ENCODE peak calls at places on chromosomes 3 and 15, in six cellular contexts. One of them, this sample, is unnamed.

GRCh38 chr3:14771593-14772497 is 46.9 kb upstream of the FGD5 start:
- DNase-seq in B cell: no peak
- DNase-seq in brain microvascular endothelial cell: no peak
- DNase-seq in astrocyte of the cerebellum: no peak
- DNase-seq in dorsolateral prefrontal cortex: peak
- DNase-seq in mammary epithelial cell: no peak
- DNase-seq in this sample: no peak

GRCh38 chr3:113255100-113255853 is 43.9 kb downstream of the BOC start:
- DNase-seq in B cell: no peak
- DNase-seq in brain microvascular endothelial cell: no peak
- DNase-seq in astrocyte of the cerebellum: no peak
- DNase-seq in dorsolateral prefrontal cortex: no peak
- DNase-seq in mammary epithelial cell: no peak
- DNase-seq in this sample: no peak

GRCh38 chr3:119322021-119322522 is 27.9 kb downstream of the ARHGAP31 start:
- DNase-seq in B cell: no peak
- DNase-seq in brain microvascular endothelial cell: no peak
- DNase-seq in astrocyte of the cerebellum: no peak
- DNase-seq in dorsolateral prefrontal cortex: no peak
- DNase-seq in mammary epithelial cell: peak
- DNase-seq in this sample: no peak

GRCh38 chr3:79052054-79052681 is 715.6 kb downstream of the ROBO1 start:
- DNase-seq in B cell: no peak
- DNase-seq in brain microvascular endothelial cell: no peak
- DNase-seq in astrocyte of the cerebellum: no peak
- DNase-seq in dorsolateral prefrontal cortex: no peak
- DNase-seq in mammary epithelial cell: no peak
- DNase-seq in this sample: no peak

GRCh38 chr3:85835857-85836470 is 877.2 kb downstream of the CADM2 start:
- DNase-seq in B cell: no peak
- DNase-seq in brain microvascular endothelial cell: no peak
- DNase-seq in astrocyte of the cerebellum: no peak
- DNase-seq in dorsolateral prefrontal cortex: no peak
- DNase-seq in mammary epithelial cell: no peak
- DNase-seq in this sample: no peak

GRCh38 chr3:191521055-191521454 is 60.1 kb downstream of the PYDC2 start:
- DNase-seq in B cell: no peak
- DNase-seq in brain microvascular endothelial cell: no peak
- DNase-seq in astrocyte of the cerebellum: no peak
- DNase-seq in dorsolateral prefrontal cortex: no peak
- DNase-seq in mammary epithelial cell: no peak
- DNase-seq in this sample: no peak

GRCh38 chr3:128236667-128237066 is 83.4 kb downstream of the EEFSEC start:
- DNase-seq in B cell: no peak
- DNase-seq in brain microvascular endothelial cell: no peak
- DNase-seq in astrocyte of the cerebellum: no peak
- DNase-seq in dorsolateral prefrontal cortex: no peak
- DNase-seq in mammary epithelial cell: no peak
- DNase-seq in this sample: no peak

GRCh38 chr3:146334151-146334550 is 83.2 kb upstream of the PLSCR4 start:
- DNase-seq in B cell: no peak
- DNase-seq in brain microvascular endothelial cell: peak
- DNase-seq in astrocyte of the cerebellum: peak
- DNase-seq in dorsolateral prefrontal cortex: no peak
- DNase-seq in mammary epithelial cell: peak
- DNase-seq in this sample: no peak

GRCh38 chr3:66039590-66039887 is 821 bp upstream of the MAGI1 start:
- DNase-seq in B cell: no peak
- DNase-seq in brain microvascular endothelial cell: peak
- DNase-seq in astrocyte of the cerebellum: no peak
- DNase-seq in dorsolateral prefrontal cortex: peak
- DNase-seq in mammary epithelial cell: peak
- DNase-seq in this sample: no peak

GRCh38 chr3:190533511-190534282 is 19.8 kb downstream of the IL1RAP start:
- DNase-seq in B cell: no peak
- DNase-seq in brain microvascular endothelial cell: peak
- DNase-seq in astrocyte of the cerebellum: peak
- DNase-seq in dorsolateral prefrontal cortex: peak
- DNase-seq in mammary epithelial cell: peak
- DNase-seq in this sample: no peak

GRCh38 chr3:39207361-39208192 is 15.2 kb upstream of the XIRP1 start:
- DNase-seq in B cell: no peak
- DNase-seq in brain microvascular endothelial cell: no peak
- DNase-seq in astrocyte of the cerebellum: no peak
- DNase-seq in dorsolateral prefrontal cortex: no peak
- DNase-seq in mammary epithelial cell: no peak
- DNase-seq in this sample: no peak

GRCh38 chr15:67515090-67515489 is 5.8 kb upstream of the C15orf61 start:
- DNase-seq in B cell: no peak
- DNase-seq in brain microvascular endothelial cell: no peak
- DNase-seq in astrocyte of the cerebellum: no peak
- DNase-seq in dorsolateral prefrontal cortex: no peak
- DNase-seq in mammary epithelial cell: no peak
- DNase-seq in this sample: no peak

GRCh38 chr3:99678023-99678422 is 39.6 kb downstream of the COL8A1 start:
- DNase-seq in B cell: no peak
- DNase-seq in brain microvascular endothelial cell: peak
- DNase-seq in astrocyte of the cerebellum: peak
- DNase-seq in dorsolateral prefrontal cortex: no peak
- DNase-seq in mammary epithelial cell: peak
- DNase-seq in this sample: no peak

GRCh38 chr3:55180936-55181535 is 253.2 kb upstream of the LRTM1 start:
- DNase-seq in B cell: no peak
- DNase-seq in brain microvascular endothelial cell: peak
- DNase-seq in astrocyte of the cerebellum: no peak
- DNase-seq in dorsolateral prefrontal cortex: no peak
- DNase-seq in mammary epithelial cell: no peak
- DNase-seq in this sample: peak
- TF ChIP-seq CTCF in B cell: peak
- TF ChIP-seq CTCF in brain microvascular endothelial cell: peak
- TF ChIP-seq CTCF in astrocyte of the cerebellum: peak
- TF ChIP-seq CTCF in dorsolateral prefrontal cortex: peak
- TF ChIP-seq CTCF in mammary epithelial cell: peak
- TF ChIP-seq CTCF in this sample: peak

GRCh38 chr3:184590795-184591194 is 29.2 kb downstream of the EPHB3 start:
- DNase-seq in B cell: no peak
- DNase-seq in brain microvascular endothelial cell: no peak
- DNase-seq in astrocyte of the cerebellum: no peak
- DNase-seq in dorsolateral prefrontal cortex: no peak
- DNase-seq in mammary epithelial cell: no peak
- DNase-seq in this sample: no peak

GRCh38 chr3:184585545-184585944 is 24.0 kb downstream of the EPHB3 start:
- DNase-seq in B cell: no peak
- DNase-seq in brain microvascular endothelial cell: no peak
- DNase-seq in astrocyte of the cerebellum: no peak
- DNase-seq in dorsolateral prefrontal cortex: no peak
- DNase-seq in mammary epithelial cell: no peak
- DNase-seq in this sample: no peak

GRCh38 chr3:184591789-184592188 is 30.2 kb downstream of the EPHB3 start:
- DNase-seq in B cell: no peak
- DNase-seq in brain microvascular endothelial cell: no peak
- DNase-seq in astrocyte of the cerebellum: no peak
- DNase-seq in dorsolateral prefrontal cortex: no peak
- DNase-seq in mammary epithelial cell: no peak
- DNase-seq in this sample: no peak

GRCh38 chr3:184586871-184587270 is 25.3 kb downstream of the EPHB3 start:
- DNase-seq in B cell: no peak
- DNase-seq in brain microvascular endothelial cell: no peak
- DNase-seq in astrocyte of the cerebellum: no peak
- DNase-seq in dorsolateral prefrontal cortex: no peak
- DNase-seq in mammary epithelial cell: no peak
- DNase-seq in this sample: no peak

GRCh38 chr3:184588776-184589175 is 27.2 kb downstream of the EPHB3 start:
- DNase-seq in B cell: no peak
- DNase-seq in brain microvascular endothelial cell: no peak
- DNase-seq in astrocyte of the cerebellum: no peak
- DNase-seq in dorsolateral prefrontal cortex: no peak
- DNase-seq in mammary epithelial cell: no peak
- DNase-seq in this sample: no peak
- TF ChIP-seq CTCF in B cell: no peak
- TF ChIP-seq CTCF in brain microvascular endothelial cell: no peak
- TF ChIP-seq CTCF in astrocyte of the cerebellum: no peak
- TF ChIP-seq CTCF in dorsolateral prefrontal cortex: no peak
- TF ChIP-seq CTCF in mammary epithelial cell: no peak
- TF ChIP-seq CTCF in this sample: no peak

GRCh38 chr3:109696932-109697331 is 359.6 kb upstream of the DPPA4 start:
- DNase-seq in B cell: no peak
- DNase-seq in brain microvascular endothelial cell: no peak
- DNase-seq in astrocyte of the cerebellum: no peak
- DNase-seq in dorsolateral prefrontal cortex: no peak
- DNase-seq in mammary epithelial cell: no peak
- DNase-seq in this sample: no peak
- TF ChIP-seq CTCF in B cell: no peak
- TF ChIP-seq CTCF in brain microvascular endothelial cell: peak
- TF ChIP-seq CTCF in astrocyte of the cerebellum: no peak
- TF ChIP-seq CTCF in dorsolateral prefrontal cortex: no peak
- TF ChIP-seq CTCF in mammary epithelial cell: peak
- TF ChIP-seq CTCF in this sample: no peak

DNA sequence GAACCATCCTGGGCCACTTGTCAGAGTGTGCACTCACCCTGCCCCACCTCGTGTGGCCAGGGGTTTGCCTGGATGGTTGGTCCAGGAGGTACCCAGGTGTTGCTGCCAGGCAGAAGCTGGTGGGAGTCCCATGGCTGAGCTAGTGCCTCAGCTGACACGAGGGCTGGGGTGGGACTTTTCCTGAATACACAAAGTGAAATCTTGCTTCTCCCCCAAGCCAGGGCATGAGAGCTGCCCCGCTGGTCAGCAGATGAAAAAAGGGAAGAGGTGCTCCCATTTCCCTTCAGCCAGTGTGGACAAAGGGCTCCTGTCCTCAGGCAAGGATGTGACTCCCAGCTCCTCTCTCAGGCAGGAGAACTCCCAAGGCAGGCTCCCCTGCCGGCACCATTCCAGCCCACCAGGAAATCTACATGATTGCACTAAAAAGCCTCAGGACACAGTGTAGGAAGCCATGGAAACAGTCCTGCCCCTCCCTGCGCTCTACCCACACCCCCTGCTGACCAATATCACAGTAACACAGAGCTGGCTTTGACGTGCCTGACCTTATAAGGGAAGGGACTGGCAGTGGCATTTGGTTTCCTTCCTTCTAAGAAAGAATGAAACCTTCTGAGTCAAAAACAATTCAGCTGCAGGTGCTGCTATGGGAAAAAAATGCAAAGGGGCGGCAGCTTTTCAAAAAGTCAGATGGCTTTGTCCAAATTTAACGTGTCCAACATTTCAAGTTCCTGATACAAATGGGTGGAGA is 33.9 kb downstream of the MYO5C start:
- DNase-seq in B cell: peak
- DNase-seq in brain microvascular endothelial cell: peak
- DNase-seq in astrocyte of the cerebellum: peak
- DNase-seq in dorsolateral prefrontal cortex: no peak
- DNase-seq in mammary epithelial cell: peak
- DNase-seq in this sample: no peak
- TF ChIP-seq CTCF in B cell: peak
- TF ChIP-seq CTCF in brain microvascular endothelial cell: peak
- TF ChIP-seq CTCF in astrocyte of the cerebellum: no peak
- TF ChIP-seq CTCF in dorsolateral prefrontal cortex: no peak
- TF ChIP-seq CTCF in mammary epithelial cell: peak
- TF ChIP-seq CTCF in this sample: no peak

GRCh38 chr15:85967553-85967952 is 112.1 kb upstream of the AGBL1 start:
- DNase-seq in B cell: no peak
- DNase-seq in brain microvascular endothelial cell: no peak
- DNase-seq in astrocyte of the cerebellum: no peak
- DNase-seq in dorsolateral prefrontal cortex: no peak
- DNase-seq in mammary epithelial cell: no peak
- DNase-seq in this sample: no peak
- TF ChIP-seq CTCF in B cell: no peak
- TF ChIP-seq CTCF in brain microvascular endothelial cell: no peak
- TF ChIP-seq CTCF in astrocyte of the cerebellum: no peak
- TF ChIP-seq CTCF in dorsolateral prefrontal cortex: no peak
- TF ChIP-seq CTCF in mammary epithelial cell: no peak
- TF ChIP-seq CTCF in this sample: no peak

DNA sequence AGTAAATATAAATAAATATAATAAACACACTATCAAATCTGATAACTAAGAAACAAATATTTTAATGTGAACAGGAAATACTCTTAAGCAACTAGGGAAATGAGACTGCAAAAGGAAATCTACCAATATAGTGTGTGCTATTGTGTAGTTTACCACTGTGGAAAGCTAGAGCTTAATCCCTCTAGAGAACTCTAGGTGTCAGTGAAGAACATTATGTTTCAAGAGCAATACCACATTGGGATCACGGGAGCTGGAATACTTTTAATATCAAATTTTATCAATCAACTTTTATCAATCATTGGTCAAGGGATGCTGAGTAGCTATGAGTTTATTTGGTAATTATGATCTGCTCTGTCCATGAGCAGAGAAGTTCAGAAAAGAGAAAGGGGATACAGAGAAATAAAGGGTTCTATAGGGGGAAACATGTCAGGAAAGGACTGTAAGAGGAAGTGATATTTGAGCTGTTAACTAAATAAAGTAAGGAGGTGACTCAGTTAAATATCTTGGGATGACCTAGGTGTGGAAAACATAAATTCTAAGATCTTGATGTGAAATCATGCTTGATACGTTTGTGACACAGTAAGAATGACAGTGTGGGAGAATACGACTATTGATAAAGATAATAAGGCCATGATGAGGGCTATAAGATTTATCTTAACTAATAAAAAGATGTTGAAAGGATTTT is 762.2 kb upstream of the ALCAM start:
- DNase-seq in B cell: no peak
- DNase-seq in brain microvascular endothelial cell: peak
- DNase-seq in astrocyte of the cerebellum: peak
- DNase-seq in dorsolateral prefrontal cortex: no peak
- DNase-seq in mammary epithelial cell: peak
- DNase-seq in this sample: no peak
- TF ChIP-seq CTCF in B cell: no peak
- TF ChIP-seq CTCF in brain microvascular endothelial cell: peak
- TF ChIP-seq CTCF in astrocyte of the cerebellum: peak
- TF ChIP-seq CTCF in dorsolateral prefrontal cortex: no peak
- TF ChIP-seq CTCF in mammary epithelial cell: peak
- TF ChIP-seq CTCF in this sample: peak